ENCODE peak calls at places on chromosomes 12 and 14, in four cellular contexts. One of them, this sample, is unnamed.

GRCh38 chr14:95831041-95831440 is 45.6 kb upstream of the TUNAR start:
- DNase-seq in NCI-H2171 treated with DMSO at 0.1 percent for 48 hours: no peak
- DNase-seq in AG08396: no peak
- DNase-seq in HuH-7: no peak
- DNase-seq in this sample: no peak

GRCh38 chr12:65886996-65887395 is 62.7 kb downstream of the HMGA2 start:
- DNase-seq in NCI-H2171 treated with DMSO at 0.1 percent for 48 hours: no peak
- DNase-seq in AG08396: no peak
- DNase-seq in HuH-7: no peak
- DNase-seq in this sample: no peak

GRCh38 chr14:101534198-101534597 is 27.1 kb upstream of the DIO3 start:
- DNase-seq in NCI-H2171 treated with DMSO at 0.1 percent for 48 hours: no peak
- DNase-seq in AG08396: no peak
- DNase-seq in HuH-7: no peak
- DNase-seq in this sample: no peak

GRCh38 chr12:82593901-82594396 is 92.8 kb upstream of the TMTC2 start:
- DNase-seq in NCI-H2171 treated with DMSO at 0.1 percent for 48 hours: peak; percentile 99
- DNase-seq in AG08396: no peak
- DNase-seq in HuH-7: no peak
- DNase-seq in this sample: no peak

GRCh38 chr12:6936642-6937480 is 6.8 kb upstream of the RNU7-1 start:
- DNase-seq in NCI-H2171 treated with DMSO at 0.1 percent for 48 hours: peak; percentile 93
- DNase-seq in AG08396: no peak
- DNase-seq in HuH-7: no peak
- DNase-seq in this sample: no peak

GRCh38 chr12:119989619-119990381 is 764 bp downstream of the BICDL1 start:
- DNase-seq in NCI-H2171 treated with DMSO at 0.1 percent for 48 hours: peak; percentile 31
- DNase-seq in AG08396: peak; percentile 92
- DNase-seq in HuH-7: peak; percentile 44
- DNase-seq in this sample: peak; percentile 82

GRCh38 chr12:94171595-94171930 is 23.2 kb downstream of the PLXNC1 start:
- DNase-seq in NCI-H2171 treated with DMSO at 0.1 percent for 48 hours: no peak
- DNase-seq in AG08396: no peak
- DNase-seq in HuH-7: no peak
- DNase-seq in this sample: no peak

GRCh38 chr14:25090716-25091454 is 40.9 kb upstream of the STXBP6 start:
- DNase-seq in NCI-H2171 treated with DMSO at 0.1 percent for 48 hours: no peak
- DNase-seq in AG08396: peak; percentile 45
- DNase-seq in HuH-7: no peak
- DNase-seq in this sample: no peak

GRCh38 chr12:54009171-54010052 is 627 bp downstream of the HOXC8 start:
- DNase-seq in NCI-H2171 treated with DMSO at 0.1 percent for 48 hours: peak; percentile 32
- DNase-seq in AG08396: peak; percentile 68
- DNase-seq in HuH-7: no peak
- DNase-seq in this sample: no peak

GRCh38 chr12:107990325-107990724 is 138.8 kb upstream of the WSCD2 start:
- DNase-seq in NCI-H2171 treated with DMSO at 0.1 percent for 48 hours: peak; percentile 80
- DNase-seq in AG08396: no peak
- DNase-seq in HuH-7: peak; percentile 15
- DNase-seq in this sample: peak; percentile 19

GRCh38 chr12:130671556-130671955 is 44.5 kb downstream of the RIMBP2 start:
- DNase-seq in NCI-H2171 treated with DMSO at 0.1 percent for 48 hours: no peak
- DNase-seq in AG08396: no peak
- DNase-seq in HuH-7: no peak
- DNase-seq in this sample: no peak

GRCh38 chr12:53074290-53074998 is 4.7 kb downstream of the SPRYD3 start:
- DNase-seq in NCI-H2171 treated with DMSO at 0.1 percent for 48 hours: no peak
- DNase-seq in AG08396: no peak
- DNase-seq in HuH-7: no peak
- DNase-seq in this sample: no peak

GRCh38 chr12:50103767-50104321 is at the start of gene GPD1:
- DNase-seq in NCI-H2171 treated with DMSO at 0.1 percent for 48 hours: peak; percentile 89
- DNase-seq in AG08396: peak; percentile 67
- DNase-seq in HuH-7: no peak
- DNase-seq in this sample: peak; percentile 84

GRCh38 chr12:1496162-1496925 is 98.0 kb downstream of the FBXL14 start:
- DNase-seq in NCI-H2171 treated with DMSO at 0.1 percent for 48 hours: no peak
- DNase-seq in AG08396: no peak
- DNase-seq in HuH-7: no peak
- DNase-seq in this sample: no peak

GRCh38 chr12:55499231-55499630 is 7.1 kb downstream of the OR6C68 start:
- DNase-seq in NCI-H2171 treated with DMSO at 0.1 percent for 48 hours: no peak
- DNase-seq in AG08396: no peak
- DNase-seq in HuH-7: no peak
- DNase-seq in this sample: no peak

GRCh38 chr12:6871052-6871957 is 1.8 kb downstream of the SPSB2 start:
- DNase-seq in NCI-H2171 treated with DMSO at 0.1 percent for 48 hours: peak; percentile 99
- DNase-seq in AG08396: peak; percentile 37
- DNase-seq in HuH-7: peak; percentile 53
- DNase-seq in this sample: peak; percentile 46

GRCh38 chr12:107411792-107412535 is 273.6 kb upstream of the PWP1 start:
- DNase-seq in NCI-H2171 treated with DMSO at 0.1 percent for 48 hours: no peak
- DNase-seq in AG08396: peak; percentile 79
- DNase-seq in HuH-7: no peak
- DNase-seq in this sample: no peak

GRCh38 chr14:44798386-44799242 is 163.1 kb downstream of the KLHL28 start:
- DNase-seq in NCI-H2171 treated with DMSO at 0.1 percent for 48 hours: no peak
- DNase-seq in AG08396: no peak
- DNase-seq in HuH-7: no peak
- DNase-seq in this sample: no peak

GRCh38 chr12:32993404-32993803 is 96.8 kb upstream of the PKP2 start:
- DNase-seq in NCI-H2171 treated with DMSO at 0.1 percent for 48 hours: peak; percentile 19
- DNase-seq in AG08396: no peak
- DNase-seq in HuH-7: no peak
- DNase-seq in this sample: no peak

GRCh38 chr12:92462049-92462448 is 240.7 kb upstream of the PLEKHG7 start:
- DNase-seq in NCI-H2171 treated with DMSO at 0.1 percent for 48 hours: no peak
- DNase-seq in AG08396: no peak
- DNase-seq in HuH-7: peak; percentile 15
- DNase-seq in this sample: no peak

GRCh38 chr12:24025153-24025798 is 75.8 kb upstream of the SOX5 start:
- DNase-seq in NCI-H2171 treated with DMSO at 0.1 percent for 48 hours: peak; percentile 17
- DNase-seq in AG08396: no peak
- DNase-seq in HuH-7: no peak
- DNase-seq in this sample: peak; percentile 37

GRCh38 chr12:84910549-84911241 is 1.9 kb downstream of the SLC6A15 start:
- DNase-seq in NCI-H2171 treated with DMSO at 0.1 percent for 48 hours: no peak
- DNase-seq in AG08396: peak; percentile 4
- DNase-seq in HuH-7: peak; percentile 13
- DNase-seq in this sample: no peak

GRCh38 chr14:98223106-98223505 is 1048.9 kb downstream of the BCL11B start:
- DNase-seq in NCI-H2171 treated with DMSO at 0.1 percent for 48 hours: no peak
- DNase-seq in AG08396: no peak
- DNase-seq in HuH-7: no peak
- DNase-seq in this sample: no peak

GRCh38 chr12:65891219-65891618 is 66.9 kb downstream of the HMGA2 start:
- DNase-seq in NCI-H2171 treated with DMSO at 0.1 percent for 48 hours: no peak
- DNase-seq in AG08396: no peak
- DNase-seq in HuH-7: no peak
- DNase-seq in this sample: no peak

GRCh38 chr14:103854822-103855733 is 7.7 kb upstream of the PPP1R13B start:
- DNase-seq in NCI-H2171 treated with DMSO at 0.1 percent for 48 hours: peak; percentile 83
- DNase-seq in AG08396: no peak
- DNase-seq in HuH-7: no peak
- DNase-seq in this sample: peak; percentile 32

GRCh38 chr12:121214855-121215745 is 5.2 kb downstream of the P2RX4 start:
- DNase-seq in NCI-H2171 treated with DMSO at 0.1 percent for 48 hours: no peak
- DNase-seq in AG08396: peak; percentile 87
- DNase-seq in HuH-7: no peak
- DNase-seq in this sample: peak; percentile 14

GRCh38 chr14:35400707-35401421 is 3.7 kb downstream of the NFKBIA start:
- DNase-seq in NCI-H2171 treated with DMSO at 0.1 percent for 48 hours: no peak
- DNase-seq in AG08396: no peak
- DNase-seq in HuH-7: no peak
- DNase-seq in this sample: no peak

GRCh38 chr12:63292476-63293228 is 141.7 kb upstream of the AVPR1A start:
- DNase-seq in NCI-H2171 treated with DMSO at 0.1 percent for 48 hours: no peak
- DNase-seq in AG08396: no peak
- DNase-seq in HuH-7: no peak
- DNase-seq in this sample: no peak

GRCh38 chr14:54175298-54175942 is 218.8 kb upstream of the BMP4 start:
- DNase-seq in NCI-H2171 treated with DMSO at 0.1 percent for 48 hours: peak; percentile 65
- DNase-seq in AG08396: peak; percentile 54
- DNase-seq in HuH-7: peak; percentile 48
- DNase-seq in this sample: peak; percentile 42

GRCh38 chr14:64707661-64708060 is 3.4 kb downstream of the PLEKHG3 start:
- DNase-seq in NCI-H2171 treated with DMSO at 0.1 percent for 48 hours: no peak
- DNase-seq in AG08396: peak; percentile 65
- DNase-seq in HuH-7: peak; percentile 33
- DNase-seq in this sample: no peak

GRCh38 chr12:124295431-124296058 is 652 bp downstream of the RFLNA start:
- DNase-seq in NCI-H2171 treated with DMSO at 0.1 percent for 48 hours: no peak
- DNase-seq in AG08396: no peak
- DNase-seq in HuH-7: no peak
- DNase-seq in this sample: no peak

GRCh38 chr12:94585624-94586023 is 64.7 kb downstream of the TMCC3 start:
- DNase-seq in NCI-H2171 treated with DMSO at 0.1 percent for 48 hours: no peak
- DNase-seq in AG08396: no peak
- DNase-seq in HuH-7: no peak
- DNase-seq in this sample: no peak

GRCh38 chr14:101050901-101051490 is 147.5 kb upstream of the RTL1 start:
- DNase-seq in NCI-H2171 treated with DMSO at 0.1 percent for 48 hours: no peak
- DNase-seq in AG08396: no peak
- DNase-seq in HuH-7: no peak
- DNase-seq in this sample: no peak

GRCh38 chr12:108565976-108566375 is 3.6 kb downstream of the ISCU start:
- DNase-seq in NCI-H2171 treated with DMSO at 0.1 percent for 48 hours: peak; percentile 95
- DNase-seq in AG08396: no peak
- DNase-seq in HuH-7: no peak
- DNase-seq in this sample: no peak

GRCh38 chr14:26401170-26401968 is 196.5 kb downstream of the NOVA1 start:
- DNase-seq in NCI-H2171 treated with DMSO at 0.1 percent for 48 hours: peak; percentile 48
- DNase-seq in AG08396: no peak
- DNase-seq in HuH-7: peak; percentile 58
- DNase-seq in this sample: no peak

GRCh38 chr14:90107789-90108188 is 46.0 kb downstream of the KCNK13 start:
- DNase-seq in NCI-H2171 treated with DMSO at 0.1 percent for 48 hours: no peak
- DNase-seq in AG08396: no peak
- DNase-seq in HuH-7: no peak
- DNase-seq in this sample: no peak

GRCh38 chr12:61487728-61488127 is 772.5 kb upstream of the USP15 start:
- DNase-seq in NCI-H2171 treated with DMSO at 0.1 percent for 48 hours: no peak
- DNase-seq in AG08396: no peak
- DNase-seq in HuH-7: no peak
- DNase-seq in this sample: no peak

GRCh38 chr14:51862171-51862838 is 1.9 kb downstream of the GNG2 start:
- DNase-seq in NCI-H2171 treated with DMSO at 0.1 percent for 48 hours: no peak
- DNase-seq in AG08396: no peak
- DNase-seq in HuH-7: no peak
- DNase-seq in this sample: no peak

GRCh38 chr12:105317942-105318614 is 12.4 kb upstream of the C12orf75 start:
- DNase-seq in NCI-H2171 treated with DMSO at 0.1 percent for 48 hours: peak; percentile 62
- DNase-seq in AG08396: no peak
- DNase-seq in HuH-7: no peak
- DNase-seq in this sample: no peak